ENCODE peak calls at places on chromosomes 11 and 22, in seven cellular contexts. V is tibial artery, I is fibroblast of the aortic adventitia, T is Caco-2, N is mucosa of descending colon, B is fibroblast of mammary gland, Y is tibial nerve. L is an unnamed sample.
A peak's percentile ranks its signal among the peaks of the same experiment; 100 is the strongest.

GRCh38 chr11:38252620-38253019 is 1654.6 kb upstream of the RAG2 start:
- DNase-seq in V (no peak), I (no peak), T (no peak), N (no peak), B (no peak), Y (no peak), L (peak; percentile 12)

GRCh38 chr11:129402196-129402595 is 26.5 kb downstream of the BARX2 start:
- DNase-seq in V (no peak), I (no peak), T (no peak), N (no peak), B (no peak), Y (no peak), L (no peak)

GRCh38 chr11:108654994-108655631 is 9.8 kb upstream of the DDX10 start:
- DNase-seq in V (no peak), I (peak; percentile 70), T (peak; percentile 64), N (peak; percentile 82), B (peak; percentile 66), Y (no peak), L (peak; percentile 74)

GRCh38 chr11:65366340-65366773 is 11.8 kb downstream of the TIGD3 start:
- DNase-seq in V (no peak), I (peak; percentile 91), T (peak; percentile 78), N (peak; percentile 51), B (peak; percentile 87), Y (no peak), L (peak; percentile 87)

GRCh38 chr11:1163911-1164735 is 6.4 kb downstream of the MUC5AC start:
- DNase-seq in V (peak; percentile 56), I (no peak), T (peak; percentile 35), N (no peak), B (no peak), Y (no peak), L (no peak)

GRCh38 chr11:106473089-106473722 is 395.7 kb downstream of the AASDHPPT start:
- DNase-seq in V (no peak), I (peak; percentile 62), T (no peak), N (no peak), B (peak; percentile 83), Y (no peak), L (peak; percentile 46)

GRCh38 chr11:58629857-58630256 is 7.4 kb downstream of the CNTF start:
- DNase-seq in V (no peak), I (peak; percentile 72), T (no peak), N (peak; percentile 59), B (peak; percentile 76), Y (no peak), L (peak; percentile 61)

GRCh38 chr22:36921309-36922096 is 8.1 kb downstream of the CSF2RB start:
- DNase-seq in V (no peak), I (no peak), T (no peak), N (no peak), B (no peak), Y (no peak), L (no peak)

GRCh38 chr11:66144000-66144678 is 74.1 kb downstream of the PACS1 start:
- DNase-seq in V (no peak), I (no peak), T (no peak), N (no peak), B (no peak), Y (no peak), L (no peak)

GRCh38 chr11:2577071-2578005 is 122.5 kb downstream of the KCNQ1OT1 start:
- DNase-seq in V (peak; percentile 54), I (no peak), T (peak; percentile 69), N (peak; percentile 47), B (no peak), Y (peak; percentile 10), L (no peak)

GRCh38 chr11:65622011-65622410 is 6.4 kb downstream of the PCNX3 start:
- DNase-seq in V (no peak), I (no peak), T (no peak), N (no peak), B (no peak), Y (no peak), L (no peak)

DNA sequence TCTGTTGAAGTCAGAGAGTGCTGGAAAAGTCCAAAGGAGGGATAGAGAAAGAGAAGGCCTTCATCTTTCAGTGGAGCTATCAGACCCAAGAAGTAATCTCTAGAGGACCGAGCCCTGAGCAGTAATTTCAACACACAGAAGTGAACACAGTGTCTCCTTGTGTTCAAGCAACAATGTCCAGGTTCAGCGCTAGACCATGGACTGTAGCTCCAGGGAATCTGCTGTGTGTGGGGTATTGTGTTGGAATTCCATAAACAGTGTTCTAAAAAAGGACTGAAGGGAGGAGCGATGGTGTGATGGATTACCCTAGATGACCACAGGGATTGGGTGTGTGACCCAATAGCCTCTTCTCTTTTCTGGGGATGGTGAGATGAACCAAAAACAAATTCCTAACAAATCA is 165.9 kb downstream of the BLID start:
- DNase-seq in V (no peak), I (no peak), T (no peak), N (no peak), B (no peak), Y (no peak), L (no peak)
- TF ChIP-seq CTCF in V (no peak), I (no peak), T (no peak), N (no peak), B (no peak), Y (no peak), L (no peak)

GRCh38 chr11:42625757-42626156 is 686.0 kb upstream of the API5 start:
- DNase-seq in V (no peak), I (no peak), T (no peak), N (no peak), B (no peak), Y (no peak), L (no peak)

GRCh38 chr11:42631223-42631843 is 680.5 kb upstream of the API5 start:
- DNase-seq in V (no peak), I (no peak), T (no peak), N (peak; percentile 13), B (peak; percentile 16), Y (no peak), L (peak; percentile 1)
- TF ChIP-seq CTCF in V (no peak), I (no peak), T (no peak), N (no peak), B (peak; percentile 12), Y (no peak), L (peak; percentile 32)

GRCh38 chr11:116860303-116860702 is 22.9 kb upstream of the APOA1 start:
- DNase-seq in V (no peak), I (no peak), T (no peak), N (no peak), B (no peak), Y (no peak), L (no peak)
- TF ChIP-seq CTCF in V (no peak), I (no peak), T (no peak), N (no peak), B (no peak), Y (no peak), L (no peak)

GRCh38 chr11:60703374-60703773 is 4.0 kb downstream of the MS4A8 start:
- DNase-seq in V (no peak), I (no peak), T (no peak), N (no peak), B (no peak), Y (no peak), L (no peak)

GRCh38 chr11:60701509-60701818 is 2.1 kb downstream of the MS4A8 start:
- DNase-seq in V (no peak), I (no peak), T (no peak), N (no peak), B (no peak), Y (no peak), L (no peak)

GRCh38 chr11:60705895-60706294 is 6.5 kb downstream of the MS4A8 start:
- DNase-seq in V (no peak), I (no peak), T (no peak), N (no peak), B (no peak), Y (no peak), L (no peak)

GRCh38 chr11:60699282-60699681 is at the start of gene MS4A8:
- DNase-seq in V (no peak), I (no peak), T (no peak), N (peak; percentile 81), B (no peak), Y (no peak), L (no peak)

GRCh38 chr11:60700689-60701508 is 1.5 kb downstream of the MS4A8 start:
- DNase-seq in V (no peak), I (peak; percentile 1), T (peak; percentile 56), N (peak; percentile 81), B (peak; percentile 2), Y (no peak), L (peak; percentile 29)
- TF ChIP-seq CTCF in V (no peak), I (peak; percentile 19), T (peak; percentile 80), N (no peak), B (peak; percentile 13), Y (peak; percentile 8), L (peak; percentile 22)

GRCh38 chr11:121241300-121242176 is 51.0 kb upstream of the SC5D start:
- DNase-seq in V (no peak), I (no peak), T (no peak), N (no peak), B (no peak), Y (no peak), L (no peak)
- TF ChIP-seq CTCF in V (no peak), I (no peak), T (no peak), N (no peak), B (no peak), Y (no peak), L (no peak)

DNA sequence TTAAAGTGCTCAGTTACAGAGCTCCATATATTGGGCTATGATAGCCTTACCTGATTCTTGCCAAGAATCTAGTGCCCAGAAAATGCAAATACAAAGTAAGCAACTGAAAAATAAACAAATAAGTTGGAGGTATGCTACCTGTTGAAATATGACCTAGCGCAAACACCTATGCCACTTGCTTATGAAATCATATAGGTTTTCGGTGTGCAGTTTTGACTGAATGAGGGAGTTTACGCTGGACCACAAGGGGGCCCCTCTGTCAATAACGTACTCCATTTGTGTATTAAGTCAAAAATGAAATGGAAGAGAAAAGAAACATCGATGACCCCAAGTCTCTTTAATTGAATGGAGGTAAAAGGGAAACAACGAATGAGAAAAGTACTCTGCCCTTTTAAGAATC is 84.9 kb upstream of the TRIM77 start:
- DNase-seq in V (no peak), I (no peak), T (no peak), N (no peak), B (no peak), Y (no peak), L (no peak)
- TF ChIP-seq CTCF in V (no peak), I (no peak), T (peak; percentile 39), N (no peak), B (peak; percentile 13), Y (no peak), L (no peak)

GRCh38 chr22:39446239-39446721 is 10.5 kb upstream of the MGAT3 start:
- DNase-seq in V (no peak), I (no peak), T (peak; percentile 66), N (peak; percentile 41), B (no peak), Y (no peak), L (no peak)
- TF ChIP-seq CTCF in V (no peak), I (no peak), T (no peak), N (no peak), B (no peak), Y (no peak), L (no peak)

L was measured in MCF 10A.